ENCODE peak calls at places on chromosomes 7 and 10, in eight cellular contexts. D is foreskin fibroblast; Q is A549; X is OCI-LY7; J is fibroblast of pulmonary artery; Z is bronchial epithelial cell; V is fibroblast of mammary gland; A is CD4-positive, alpha-beta memory T cell. R is an unnamed sample.

GRCh38 chr7:73671317-73671651 is 3.7 kb downstream of the VPS37D start:
- DNase-seq in D (no peak), Q (no peak), X (no peak), J (no peak), Z (no peak), V (no peak), A (no peak), R (no peak)

GRCh38 chr10:30687698-30688213 is 58.2 kb upstream of the LYZL2 start:
- DNase-seq in D (peak; percentile 67), Q (peak; percentile 83), X (peak; percentile 81), J (peak; percentile 70), Z (peak; percentile 57), V (peak; percentile 78), A (peak; percentile 59), R (peak; percentile 34)

GRCh38 chr7:114922652-114923402 is 933 bp downstream of the MDFIC start:
- DNase-seq in D (peak; percentile 74), Q (peak; percentile 74), X (no peak), J (peak; percentile 84), Z (peak; percentile 69), V (peak; percentile 86), A (peak; percentile 82), R (no peak)

GRCh38 chr7:81873559-81873958 is 103.7 kb upstream of the HGF start:
- DNase-seq in D (peak; percentile 52), Q (no peak), X (no peak), J (peak; percentile 82), Z (no peak), V (peak; percentile 49), A (no peak), R (no peak)

GRCh38 chr7:154858836-154859537 is 143.9 kb downstream of the PAXIP1 start:
- DNase-seq in D (no peak), Q (no peak), X (no peak), J (no peak), Z (no peak), V (no peak), A (no peak), R (no peak)

GRCh38 chr7:83365746-83366145 is 203.1 kb upstream of the PCLO start:
- DNase-seq in D (no peak), Q (no peak), X (no peak), J (peak; percentile 33), Z (no peak), V (peak; percentile 2), A (no peak), R (no peak)

GRCh38 chr10:28806951-28807759 is 129.8 kb downstream of the BAMBI start:
- DNase-seq in D (no peak), Q (no peak), X (no peak), J (peak; percentile 43), Z (no peak), V (no peak), A (no peak), R (no peak)

GRCh38 chr7:156732091-156732621 is 91.6 kb downstream of the RNF32 start:
- DNase-seq in D (no peak), Q (no peak), X (no peak), J (peak; percentile 16), Z (no peak), V (no peak), A (no peak), R (no peak)

GRCh38 chr7:27210441-27211083 is 10.7 kb upstream of the HOXA13 start:
- DNase-seq in D (no peak), Q (peak; percentile 64), X (peak; percentile 31), J (peak; percentile 49), Z (no peak), V (peak; percentile 45), A (no peak), R (no peak)

GRCh38 chr7:74684921-74685320 is 27.4 kb downstream of the GTF2I start:
- DNase-seq in D (no peak), Q (peak; percentile 24), X (no peak), J (no peak), Z (no peak), V (no peak), A (no peak), R (peak; percentile 27)

GRCh38 chr7:151104411-151105235 is 18.3 kb downstream of the AGAP3 start:
- DNase-seq in D (no peak), Q (no peak), X (no peak), J (peak; percentile 50), Z (no peak), V (peak; percentile 92), A (peak; percentile 17), R (no peak)

GRCh38 chr7:122258971-122259370 is 45.6 kb downstream of the FEZF1 start:
- DNase-seq in D (no peak), Q (no peak), X (no peak), J (no peak), Z (no peak), V (no peak), A (no peak), R (no peak)

GRCh38 chr10:104334965-104335650 is 3.2 kb downstream of the ITPRIP start:
- DNase-seq in D (no peak), Q (no peak), X (no peak), J (peak; percentile 37), Z (peak; percentile 33), V (peak; percentile 20), A (no peak), R (no peak)

GRCh38 chr10:103803941-103804340 is 51.4 kb downstream of the SH3PXD2A start:
- DNase-seq in D (no peak), Q (no peak), X (no peak), J (no peak), Z (peak; percentile 70), V (no peak), A (peak; percentile 66), R (peak; percentile 84)

GRCh38 chr7:101402081-101402779 is 39.6 kb downstream of the COL26A1 start:
- DNase-seq in D (peak; percentile 70), Q (peak; percentile 71), X (no peak), J (peak; percentile 6), Z (peak; percentile 8), V (no peak), A (no peak), R (no peak)

GRCh38 chr7:135791543-135792120 is 43.0 kb upstream of the FAM180A start:
- DNase-seq in D (no peak), Q (no peak), X (no peak), J (no peak), Z (no peak), V (no peak), A (no peak), R (no peak)

GRCh38 chr7:135792334-135792733 is 43.7 kb upstream of the FAM180A start:
- DNase-seq in D (no peak), Q (no peak), X (no peak), J (no peak), Z (no peak), V (no peak), A (no peak), R (no peak)

GRCh38 chr7:135790371-135790977 is 41.9 kb upstream of the FAM180A start:
- DNase-seq in D (peak; percentile 48), Q (no peak), X (no peak), J (no peak), Z (no peak), V (no peak), A (no peak), R (no peak)

GRCh38 chr7:135789431-135789830 is 40.8 kb upstream of the FAM180A start:
- DNase-seq in D (no peak), Q (no peak), X (no peak), J (no peak), Z (no peak), V (no peak), A (no peak), R (no peak)

DNA sequence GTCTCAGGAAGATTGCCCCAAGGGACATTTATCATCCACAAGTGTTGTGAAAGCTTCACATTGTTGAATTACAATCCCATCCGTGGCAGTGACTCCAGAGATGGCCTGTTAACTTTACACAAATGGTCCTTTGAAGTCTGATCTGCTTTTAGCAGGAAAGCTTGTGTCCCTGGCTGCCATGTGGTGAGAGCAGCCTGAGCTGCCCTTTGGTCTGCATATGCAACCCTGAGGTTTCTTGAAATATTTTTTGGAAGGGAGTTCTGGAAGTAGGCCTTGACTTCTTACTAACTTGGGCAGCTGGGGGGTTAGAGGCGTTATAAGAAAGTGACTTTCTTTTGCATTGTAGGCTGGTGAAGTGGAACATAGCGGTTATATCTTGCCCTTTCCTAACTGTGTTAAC is 41.3 kb upstream of the FAM180A start:
- DNase-seq in D (no peak), Q (no peak), X (no peak), J (no peak), Z (no peak), V (no peak), A (no peak), R (no peak)
- H3K4me3 ChIP-seq in D (no peak overlapping the region), Q (no peak overlapping the region), X (no peak overlapping the region), J (no peak overlapping the region), Z (no peak overlapping the region), V (no peak overlapping the region), A (no peak overlapping the region), R (no peak overlapping the region)

GRCh38 chr10:110220383-110220782 is 13.0 kb downstream of the MXI1 start:
- DNase-seq in D (no peak), Q (no peak), X (no peak), J (no peak), Z (no peak), V (no peak), A (no peak), R (no peak)
- H3K4me3 ChIP-seq in D (no peak overlapping the region), Q (no peak overlapping the region), X (no peak overlapping the region), J (no peak overlapping the region), Z (no peak overlapping the region), V (no peak overlapping the region), A (no peak overlapping the region), R (no peak overlapping the region)

DNA sequence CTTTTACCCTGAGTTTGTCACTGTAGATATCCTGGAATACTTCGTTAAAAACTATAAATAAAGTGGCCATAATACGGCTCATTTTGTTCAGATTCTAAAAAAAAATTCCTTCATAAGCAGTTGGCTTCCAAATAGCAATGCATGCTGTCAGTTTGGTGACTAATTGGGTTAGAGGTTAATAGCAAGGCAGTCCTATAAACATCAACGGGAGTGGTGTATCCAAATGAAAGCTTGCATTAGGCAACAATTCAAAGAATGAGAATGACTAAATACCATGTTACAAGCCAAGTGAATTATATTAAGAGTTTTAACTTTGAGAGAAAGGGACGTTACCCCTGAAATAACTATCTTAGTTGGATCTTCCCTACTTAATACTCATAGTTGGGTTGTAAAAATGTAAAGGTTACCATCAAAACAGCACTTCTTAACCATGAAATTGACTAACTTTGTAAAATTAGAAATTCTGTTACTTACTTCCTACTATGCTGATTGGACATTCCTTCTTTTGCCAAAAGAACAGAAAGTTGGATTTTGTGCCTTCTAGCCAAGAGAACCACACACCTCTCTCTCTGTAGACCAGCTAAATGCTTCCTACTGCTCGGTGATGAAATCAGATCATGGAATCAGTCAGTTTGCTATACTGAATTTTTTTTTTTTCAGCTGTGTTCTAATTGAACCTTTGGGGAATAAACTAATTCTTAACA is 98.0 kb downstream of the KAT6B start:
- DNase-seq in D (peak; percentile 89), Q (peak; percentile 28), X (no peak), J (peak; percentile 93), Z (peak; percentile 97), V (peak; percentile 98), A (no peak), R (no peak)
- H3K4me3 ChIP-seq in D (peak overlapping the region; percentile 4), Q (no peak overlapping the region), X (no peak overlapping the region), J (no peak overlapping the region), Z (no peak overlapping the region), V (peak overlapping the region; percentile 6), A (no peak overlapping the region), R (no peak overlapping the region)

DNA sequence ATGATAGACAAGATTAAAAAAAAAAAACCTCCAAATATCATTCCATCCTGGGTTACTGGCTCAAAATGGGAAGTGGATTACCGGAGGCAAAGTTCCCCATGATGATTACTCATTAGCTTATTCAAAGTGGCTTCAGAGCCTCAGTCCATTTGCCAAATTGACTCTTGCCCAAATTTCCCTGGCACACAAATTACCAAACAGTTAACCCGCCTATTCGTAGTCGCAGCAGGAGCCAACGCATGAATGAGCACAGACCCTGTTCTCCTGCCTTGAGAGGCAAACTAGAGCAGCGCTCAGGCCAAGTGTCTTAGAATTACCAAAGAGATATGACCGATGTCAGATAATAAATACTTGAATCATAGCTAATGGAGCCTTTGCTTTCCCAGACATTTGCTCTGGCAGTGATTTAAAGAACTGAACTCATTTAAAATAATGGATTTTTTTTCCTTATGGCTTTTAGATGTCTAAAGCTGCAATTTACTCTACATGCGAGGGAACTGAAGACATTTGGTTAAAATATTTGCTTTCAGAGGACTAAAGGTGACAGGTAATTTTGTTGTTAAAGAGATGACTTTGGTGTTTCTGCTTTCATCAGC is 64.9 kb downstream of the CTTNBP2 start:
- DNase-seq in D (no peak), Q (no peak), X (no peak), J (no peak), Z (no peak), V (peak; percentile 55), A (no peak), R (no peak)
- H3K4me3 ChIP-seq in D (no peak overlapping the region), Q (no peak overlapping the region), X (no peak overlapping the region), J (no peak overlapping the region), Z (no peak overlapping the region), V (no peak overlapping the region), A (no peak overlapping the region), R (no peak overlapping the region)